ENCODE peak calls at places on chromosomes 12 and 14, in four cellular contexts. One of them, this sample, is unnamed.
A peak's percentile ranks its signal among the peaks of the same experiment; 100 is the strongest.

GRCh38 chr12:21831671-21832357 is 57.3 kb upstream of the KCNJ8 start:
- DNase-seq in body of pancreas: no peak
- DNase-seq in epithelial cell of prostate: no peak
- DNase-seq in CD8-positive, alpha-beta memory T cell: no peak
- DNase-seq in this sample: no peak

GRCh38 chr12:113747048-113747447 is 219.1 kb downstream of the RBM19 start:
- DNase-seq in epithelial cell of prostate: no peak
- DNase-seq in body of pancreas: no peak
- DNase-seq in CD8-positive, alpha-beta memory T cell: no peak
- DNase-seq in this sample: no peak

GRCh38 chr14:104075530-104076151 is 9.9 kb upstream of the ASPG start:
- DNase-seq in epithelial cell of prostate: no peak
- DNase-seq in body of pancreas: no peak
- DNase-seq in CD8-positive, alpha-beta memory T cell: no peak
- DNase-seq in this sample: no peak

GRCh38 chr12:72017054-72017651 is 78.5 kb downstream of the TPH2 start:
- DNase-seq in CD8-positive, alpha-beta memory T cell: peak; percentile 27
- DNase-seq in body of pancreas: peak; percentile 81
- DNase-seq in epithelial cell of prostate: peak; percentile 22
- DNase-seq in this sample: peak; percentile 3

GRCh38 chr12:132908145-132909029 is 21.0 kb upstream of the CHFR start:
- DNase-seq in epithelial cell of prostate: peak; percentile 96
- DNase-seq in body of pancreas: peak; percentile 96
- DNase-seq in CD8-positive, alpha-beta memory T cell: peak; percentile 97
- DNase-seq in this sample: peak; percentile 91

GRCh38 chr12:81809829-81810595 is 50.9 kb upstream of the PPFIA2 start:
- DNase-seq in epithelial cell of prostate: no peak
- DNase-seq in body of pancreas: no peak
- DNase-seq in CD8-positive, alpha-beta memory T cell: no peak
- DNase-seq in this sample: no peak

GRCh38 chr12:102769323-102769916 is 147.6 kb downstream of the PAH start:
- DNase-seq in CD8-positive, alpha-beta memory T cell: no peak
- DNase-seq in body of pancreas: peak; percentile 52
- DNase-seq in epithelial cell of prostate: peak; percentile 3
- DNase-seq in this sample: no peak

GRCh38 chr12:116236148-116236731 is 41.3 kb downstream of the MED13L start:
- DNase-seq in body of pancreas: peak; percentile 51
- DNase-seq in epithelial cell of prostate: no peak
- DNase-seq in CD8-positive, alpha-beta memory T cell: peak; percentile 49
- DNase-seq in this sample: peak; percentile 45

GRCh38 chr12:98549371-98550110 is 34.2 kb downstream of the TMPO start:
- DNase-seq in CD8-positive, alpha-beta memory T cell: no peak
- DNase-seq in body of pancreas: no peak
- DNase-seq in epithelial cell of prostate: no peak
- DNase-seq in this sample: no peak

GRCh38 chr14:74684444-74684843 is 28.4 kb downstream of the AREL1 start:
- DNase-seq in body of pancreas: no peak
- DNase-seq in epithelial cell of prostate: no peak
- DNase-seq in CD8-positive, alpha-beta memory T cell: peak; percentile 11
- DNase-seq in this sample: no peak

GRCh38 chr14:61839452-61839851 is 77.2 kb downstream of the SNAPC1 start:
- DNase-seq in epithelial cell of prostate: no peak
- DNase-seq in body of pancreas: no peak
- DNase-seq in CD8-positive, alpha-beta memory T cell: no peak
- DNase-seq in this sample: no peak

GRCh38 chr12:54561164-54561563 is 11.8 kb downstream of the PDE1B start:
- DNase-seq in epithelial cell of prostate: no peak
- DNase-seq in body of pancreas: no peak
- DNase-seq in CD8-positive, alpha-beta memory T cell: no peak
- DNase-seq in this sample: peak; percentile 40

GRCh38 chr14:101072531-101072930 is 169.0 kb upstream of the RTL1 start:
- DNase-seq in epithelial cell of prostate: no peak
- DNase-seq in CD8-positive, alpha-beta memory T cell: no peak
- DNase-seq in body of pancreas: no peak
- DNase-seq in this sample: no peak

GRCh38 chr14:38951451-38951850 is 151.6 kb downstream of the SEC23A start:
- DNase-seq in epithelial cell of prostate: no peak
- DNase-seq in body of pancreas: no peak
- DNase-seq in CD8-positive, alpha-beta memory T cell: no peak
- DNase-seq in this sample: no peak

GRCh38 chr14:23481992-23482813 is 12.7 kb downstream of the NGDN start:
- DNase-seq in CD8-positive, alpha-beta memory T cell: no peak
- DNase-seq in epithelial cell of prostate: no peak
- DNase-seq in body of pancreas: no peak
- DNase-seq in this sample: no peak

GRCh38 chr14:56300495-56300894 is 182.3 kb downstream of the PELI2 start:
- DNase-seq in body of pancreas: no peak
- DNase-seq in CD8-positive, alpha-beta memory T cell: no peak
- DNase-seq in epithelial cell of prostate: no peak
- DNase-seq in this sample: no peak

GRCh38 chr12:5912437-5913334 is 32.4 kb downstream of the ANO2 start:
- DNase-seq in body of pancreas: no peak
- DNase-seq in CD8-positive, alpha-beta memory T cell: no peak
- DNase-seq in epithelial cell of prostate: no peak
- DNase-seq in this sample: no peak

GRCh38 chr12:22250762-22251161 is 83.7 kb downstream of the ST8SIA1 start:
- DNase-seq in CD8-positive, alpha-beta memory T cell: no peak
- DNase-seq in body of pancreas: no peak
- DNase-seq in epithelial cell of prostate: no peak
- DNase-seq in this sample: no peak

GRCh38 chr12:1104088-1104800 is 113.2 kb downstream of the ERC1 start:
- DNase-seq in body of pancreas: no peak
- DNase-seq in epithelial cell of prostate: no peak
- DNase-seq in CD8-positive, alpha-beta memory T cell: no peak
- DNase-seq in this sample: no peak

GRCh38 chr14:97634786-97635185 is 837.6 kb downstream of the VRK1 start:
- DNase-seq in body of pancreas: no peak
- DNase-seq in CD8-positive, alpha-beta memory T cell: peak; percentile 59
- DNase-seq in epithelial cell of prostate: no peak
- DNase-seq in this sample: no peak

GRCh38 chr12:1367331-1367730 is 227.1 kb downstream of the FBXL14 start:
- DNase-seq in epithelial cell of prostate: no peak
- DNase-seq in CD8-positive, alpha-beta memory T cell: no peak
- DNase-seq in body of pancreas: no peak
- DNase-seq in this sample: no peak

GRCh38 chr14:101622251-101623076 is 61.2 kb downstream of the DIO3 start:
- DNase-seq in body of pancreas: no peak
- DNase-seq in CD8-positive, alpha-beta memory T cell: no peak
- DNase-seq in epithelial cell of prostate: no peak
- DNase-seq in this sample: no peak

GRCh38 chr12:103547929-103548328 is 39.1 kb upstream of the STAB2 start:
- DNase-seq in CD8-positive, alpha-beta memory T cell: no peak
- DNase-seq in epithelial cell of prostate: no peak
- DNase-seq in body of pancreas: no peak
- DNase-seq in this sample: no peak

GRCh38 chr12:68203460-68203875 is 22.1 kb downstream of the IL26 start:
- DNase-seq in body of pancreas: no peak
- DNase-seq in CD8-positive, alpha-beta memory T cell: no peak
- DNase-seq in epithelial cell of prostate: no peak
- DNase-seq in this sample: no peak

GRCh38 chr12:104219361-104219892 is 3.8 kb downstream of the TXNRD1 start:
- DNase-seq in CD8-positive, alpha-beta memory T cell: no peak
- DNase-seq in body of pancreas: no peak
- DNase-seq in epithelial cell of prostate: peak; percentile 81
- DNase-seq in this sample: no peak

GRCh38 chr12:15155271-15155670 is 65.9 kb downstream of the RERG start:
- DNase-seq in epithelial cell of prostate: no peak
- DNase-seq in body of pancreas: no peak
- DNase-seq in CD8-positive, alpha-beta memory T cell: no peak
- DNase-seq in this sample: no peak

GRCh38 chr14:95597784-95598204 is 62.9 kb downstream of the GLRX5 start:
- DNase-seq in body of pancreas: no peak
- DNase-seq in CD8-positive, alpha-beta memory T cell: no peak
- DNase-seq in epithelial cell of prostate: no peak
- DNase-seq in this sample: no peak

GRCh38 chr12:101957251-101957650 is 79.9 kb downstream of the DRAM1 start:
- DNase-seq in body of pancreas: no peak
- DNase-seq in CD8-positive, alpha-beta memory T cell: no peak
- DNase-seq in epithelial cell of prostate: no peak
- DNase-seq in this sample: no peak

GRCh38 chr12:95100264-95101190 is 27.1 kb upstream of the NR2C1 start:
- DNase-seq in epithelial cell of prostate: no peak
- DNase-seq in body of pancreas: no peak
- DNase-seq in CD8-positive, alpha-beta memory T cell: no peak
- DNase-seq in this sample: no peak

GRCh38 chr12:65695077-65695865 is 129.0 kb upstream of the HMGA2 start:
- DNase-seq in epithelial cell of prostate: peak; percentile 89
- DNase-seq in body of pancreas: peak; percentile 50
- DNase-seq in CD8-positive, alpha-beta memory T cell: no peak
- DNase-seq in this sample: no peak

GRCh38 chr12:32568241-32568640 is 110.9 kb upstream of the DNM1L start:
- DNase-seq in body of pancreas: no peak
- DNase-seq in epithelial cell of prostate: peak; percentile 81
- DNase-seq in CD8-positive, alpha-beta memory T cell: no peak
- DNase-seq in this sample: no peak

GRCh38 chr14:100862793-100863192 is 36.9 kb downstream of the MEG3 start:
- DNase-seq in body of pancreas: no peak
- DNase-seq in CD8-positive, alpha-beta memory T cell: no peak
- DNase-seq in epithelial cell of prostate: no peak
- DNase-seq in this sample: no peak

GRCh38 chr12:84507914-84508313 is 404.7 kb downstream of the SLC6A15 start:
- DNase-seq in CD8-positive, alpha-beta memory T cell: no peak
- DNase-seq in epithelial cell of prostate: no peak
- DNase-seq in body of pancreas: no peak
- DNase-seq in this sample: no peak

GRCh38 chr14:93655078-93655750 is 133.1 kb downstream of the PRIMA1 start:
- DNase-seq in body of pancreas: no peak
- DNase-seq in CD8-positive, alpha-beta memory T cell: no peak
- DNase-seq in epithelial cell of prostate: no peak
- DNase-seq in this sample: no peak

GRCh38 chr12:123070267-123071081 is 80.4 kb downstream of the PITPNM2 start:
- DNase-seq in epithelial cell of prostate: no peak
- DNase-seq in body of pancreas: no peak
- DNase-seq in CD8-positive, alpha-beta memory T cell: no peak
- DNase-seq in this sample: no peak

GRCh38 chr14:69807192-69807591 is 10.2 kb upstream of the SLC10A1 start:
- DNase-seq in CD8-positive, alpha-beta memory T cell: no peak
- DNase-seq in epithelial cell of prostate: no peak
- DNase-seq in body of pancreas: no peak
- DNase-seq in this sample: no peak

GRCh38 chr12:47652491-47653234 is 53.2 kb downstream of the RPAP3 start:
- DNase-seq in body of pancreas: no peak
- DNase-seq in epithelial cell of prostate: no peak
- DNase-seq in CD8-positive, alpha-beta memory T cell: no peak
- DNase-seq in this sample: no peak

DNA sequence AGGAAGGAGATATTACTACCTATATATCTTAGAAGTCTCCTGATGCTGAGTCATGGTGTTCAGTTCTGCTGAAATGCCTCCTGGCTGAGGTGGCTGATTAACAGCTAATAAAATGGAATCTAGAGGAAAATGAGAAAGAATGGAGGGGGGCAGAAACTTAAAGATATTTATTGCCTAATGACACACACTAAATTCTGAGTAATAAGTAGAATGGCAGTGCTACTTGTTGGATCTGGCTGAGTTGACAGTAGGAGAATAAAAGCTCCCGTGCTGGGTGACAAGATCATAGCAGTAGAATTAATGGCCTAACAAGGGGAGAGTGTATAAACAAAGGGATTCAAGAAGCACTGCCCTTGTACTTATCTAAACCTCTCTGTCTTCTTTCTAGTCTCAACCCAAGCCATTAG is 137.5 kb downstream of the CNTN1 start:
- DNase-seq in body of pancreas: no peak
- DNase-seq in epithelial cell of prostate: peak; percentile 72
- DNase-seq in CD8-positive, alpha-beta memory T cell: no peak
- DNase-seq in this sample: no peak
- H3K27ac ChIP-seq in body of pancreas: no peak overlapping the region
- H3K27ac ChIP-seq in epithelial cell of prostate: peak overlapping the region; percentile 60
- H3K27ac ChIP-seq in CD8-positive, alpha-beta memory T cell: no peak overlapping the region
- H3K27ac ChIP-seq in this sample: no peak overlapping the region

GRCh38 chr14:89407856-89408255 is 9.2 kb downstream of the FOXN3 start:
- DNase-seq in body of pancreas: no peak
- DNase-seq in epithelial cell of prostate: no peak
- DNase-seq in CD8-positive, alpha-beta memory T cell: no peak
- DNase-seq in this sample: no peak
- H3K27ac ChIP-seq in body of pancreas: peak overlapping the region; percentile 50
- H3K27ac ChIP-seq in epithelial cell of prostate: peak overlapping the region; percentile 78
- H3K27ac ChIP-seq in CD8-positive, alpha-beta memory T cell: no peak overlapping the region
- H3K27ac ChIP-seq in this sample: no peak overlapping the region

DNA sequence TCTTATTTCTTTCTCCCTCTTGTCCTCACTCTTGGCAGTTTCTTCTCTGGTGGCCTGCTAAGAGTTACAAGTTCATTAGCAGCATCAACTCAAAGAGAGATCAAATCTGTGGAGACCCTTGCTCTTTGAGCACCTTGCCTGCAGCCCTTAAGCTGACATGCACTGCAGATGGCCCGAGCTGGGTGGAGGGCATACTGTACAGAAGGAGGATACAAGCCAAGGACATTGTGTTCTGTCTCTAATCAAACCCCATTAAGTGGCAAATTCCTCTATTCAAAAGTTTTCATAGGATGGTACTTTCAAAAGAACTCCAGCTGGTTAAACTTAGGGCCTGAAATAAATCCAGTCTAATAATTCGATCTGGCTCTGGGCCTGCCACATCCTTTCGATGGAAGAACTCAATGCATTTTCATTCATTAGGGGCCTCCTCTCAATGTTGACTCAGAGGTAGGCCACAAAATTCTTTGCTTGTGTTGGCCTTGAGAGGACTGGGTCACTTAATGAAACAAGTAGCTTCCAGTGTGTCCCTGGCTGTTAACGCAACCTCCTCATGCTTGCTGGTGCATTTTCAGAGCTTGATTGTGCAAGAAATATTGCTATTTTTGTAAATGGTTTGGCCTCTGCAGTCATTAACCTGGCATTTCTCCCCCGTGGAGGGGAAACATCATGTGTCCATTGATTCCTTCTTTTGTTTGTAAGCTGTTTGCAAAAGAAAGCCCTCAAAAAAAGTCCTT is 318.2 kb downstream of the NUAK1 start:
- DNase-seq in body of pancreas: peak; percentile 12
- DNase-seq in CD8-positive, alpha-beta memory T cell: no peak
- DNase-seq in epithelial cell of prostate: no peak
- DNase-seq in this sample: no peak
- H3K27ac ChIP-seq in body of pancreas: peak overlapping the region; percentile 57
- H3K27ac ChIP-seq in CD8-positive, alpha-beta memory T cell: no peak overlapping the region
- H3K27ac ChIP-seq in epithelial cell of prostate: no peak overlapping the region
- H3K27ac ChIP-seq in this sample: no peak overlapping the region

GRCh38 chr14:68770553-68771286 is 22.1 kb downstream of the ZFP36L1 start:
- DNase-seq in body of pancreas: no peak
- DNase-seq in epithelial cell of prostate: no peak
- DNase-seq in CD8-positive, alpha-beta memory T cell: no peak
- DNase-seq in this sample: no peak
- H3K27ac ChIP-seq in body of pancreas: no peak overlapping the region
- H3K27ac ChIP-seq in epithelial cell of prostate: no peak overlapping the region
- H3K27ac ChIP-seq in CD8-positive, alpha-beta memory T cell: no peak overlapping the region
- H3K27ac ChIP-seq in this sample: no peak overlapping the region

DNA sequence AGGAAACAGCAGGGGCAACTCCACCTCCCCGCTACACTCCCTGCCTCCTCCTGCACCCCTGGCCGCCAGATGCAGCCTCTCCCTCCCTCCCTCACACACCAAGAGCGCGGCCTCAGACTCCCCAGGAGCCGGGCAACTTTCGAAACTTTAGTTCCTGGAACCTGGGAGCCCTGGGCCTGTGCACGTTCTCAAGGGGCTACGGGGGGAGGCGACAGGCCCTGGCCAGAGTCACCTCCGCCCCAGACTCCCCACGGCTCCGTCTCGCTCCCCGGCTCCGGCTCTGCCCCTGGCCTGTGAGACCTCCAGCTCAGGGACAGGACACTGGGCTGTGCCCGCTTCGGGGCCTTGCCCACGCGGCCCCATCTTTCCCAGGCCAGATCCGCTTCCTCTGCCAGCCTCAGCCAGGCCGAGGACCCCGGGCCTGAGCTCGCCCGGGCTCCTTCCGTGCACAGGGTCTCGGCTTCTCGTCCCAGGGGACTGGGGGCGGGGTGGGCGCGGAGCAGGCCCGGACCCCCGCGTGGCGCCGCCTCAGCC is 5.5 kb downstream of the AMN start:
- DNase-seq in CD8-positive, alpha-beta memory T cell: no peak
- DNase-seq in body of pancreas: no peak
- DNase-seq in epithelial cell of prostate: no peak
- DNase-seq in this sample: no peak
- H3K27ac ChIP-seq in CD8-positive, alpha-beta memory T cell: no peak overlapping the region
- H3K27ac ChIP-seq in body of pancreas: no peak overlapping the region
- H3K27ac ChIP-seq in epithelial cell of prostate: peak overlapping the region; percentile 51
- H3K27ac ChIP-seq in this sample: no peak overlapping the region